ENCODE peak calls at places on chromosomes 4 and X, in seven cellular contexts. R, I, Y, C, H, A and S are unnamed samples.

GRCh38 chr4:2924286-2924685 is 38.9 kb downstream of the NOP14 start:
- DNase-seq in A (no peak), R (no peak), Y (no peak), I (no peak), H (no peak), C (no peak), S (no peak)

GRCh38 chr4:108385076-108385475 is 216.3 kb upstream of the LEF1 start:
- DNase-seq in I (no peak), H (no peak), Y (no peak), R (no peak), C (no peak), A (no peak), S (no peak)

GRCh38 chrX:35682481-35682880 is 115.7 kb upstream of the MAGEB16 start:
- DNase-seq in C (no peak), I (no peak), Y (no peak), R (no peak), H (no peak), A (no peak), S (no peak)

GRCh38 chrX:30657542-30658238 is 4.5 kb downstream of the GK start:
- DNase-seq in R (no peak), A (no peak), C (no peak), H (no peak), Y (no peak), I (no peak), S (no peak)

GRCh38 chr4:7426525-7427171 is 8.1 kb downstream of the PSAPL1 start:
- DNase-seq in R (no peak), A (no peak), I (no peak), Y (no peak), H (no peak), C (no peak), S (no peak)

GRCh38 chr4:97866821-97867556 is 276.3 kb downstream of the STPG2 start:
- DNase-seq in H (no peak), A (no peak), Y (no peak), R (no peak), I (no peak), C (no peak), S (no peak)

GRCh38 chr4:41454393-41454792 is 83.6 kb upstream of the LIMCH1 start:
- DNase-seq in H (no peak), C (no peak), Y (peak), I (no peak), R (peak), A (no peak), S (no peak)

GRCh38 chrX:71996826-71997225 is 86.2 kb downstream of the NHSL2 start:
- DNase-seq in H (peak), R (no peak), C (no peak), A (no peak), Y (peak), I (no peak), S (no peak)

GRCh38 chr4:153643406-153644016 is 40.6 kb upstream of the TLR2 start:
- DNase-seq in R (peak), H (peak), C (peak), I (peak), Y (peak), A (no peak), S (no peak)

GRCh38 chr4:70746179-70746839 is 24.5 kb downstream of the RUFY3 start:
- DNase-seq in H (peak), A (peak), I (no peak), C (no peak), Y (no peak), R (no peak), S (peak)

GRCh38 chr4:152436384-152436783 is 99.5 kb downstream of the FBXW7 start:
- DNase-seq in R (no peak), I (no peak), Y (peak), C (no peak), H (no peak), A (no peak), S (no peak)

GRCh38 chr4:85733798-85734197 is 258.8 kb downstream of the ARHGAP24 start:
- DNase-seq in Y (no peak), H (no peak), R (no peak), C (no peak), I (no peak), A (no peak), S (no peak)

GRCh38 chr4:26074672-26075071 is 160.7 kb downstream of the SMIM20 start:
- DNase-seq in A (no peak), H (no peak), C (no peak), I (no peak), Y (peak), R (no peak), S (no peak)

GRCh38 chrX:55220119-55220794 is at the start of gene PAGE5:
- DNase-seq in C (no peak), R (no peak), A (no peak), Y (no peak), I (no peak), H (no peak), S (no peak)

GRCh38 chr4:140935259-140935658 is 179.1 kb upstream of the TBC1D9 start:
- DNase-seq in C (no peak), Y (no peak), I (no peak), R (no peak), A (no peak), H (peak), S (no peak)

GRCh38 chr4:77881460-77882295 is 19.0 kb downstream of the MRPL1 start:
- DNase-seq in I (no peak), R (no peak), H (peak), A (no peak), Y (peak), C (no peak), S (peak)

GRCh38 chrX:7582191-7582590 is 260.8 kb upstream of the VCX start:
- DNase-seq in C (peak), I (no peak), Y (no peak), H (no peak), A (no peak), R (peak), S (no peak)

GRCh38 chrX:23786268-23786815 is 3.4 kb downstream of the SAT1 start:
- DNase-seq in Y (no peak), H (no peak), R (no peak), C (no peak), A (no peak), I (no peak), S (no peak)

GRCh38 chr4:147378780-147379179 is 102.1 kb upstream of the EDNRA start:
- DNase-seq in R (no peak), Y (peak), H (no peak), C (no peak), A (no peak), I (no peak), S (no peak)

GRCh38 chrX:140177821-140178220 is 212.5 kb upstream of the CXorf66 start:
- DNase-seq in H (no peak), C (peak), Y (no peak), A (no peak), R (no peak), I (no peak), S (no peak)